ENCODE peak calls at places on chromosomes 13 and 19, in seven cellular contexts. V is SK-N-SH, I is HCT116, E is GM12878, M is H1, U is K562, T is HepG2. G is an unnamed sample.

GRCh38 chr19:19679176-19680073 is 10.8 kb downstream of the ZNF101 start:
- DNase-seq in V (no peak), I (no peak), E (no peak), M (no peak), U (no peak), T (no peak), G (no peak)

GRCh38 chr19:23328211-23328610 is 67.1 kb downstream of the ZNF91 start:
- DNase-seq in V (no peak), I (no peak), E (no peak), M (no peak), U (no peak), T (no peak), G (no peak)

GRCh38 chr13:112333756-112334543 is 42.2 kb upstream of the SPACA7 start:
- DNase-seq in V (no peak), I (peak; percentile 50), E (no peak), M (no peak), U (peak; percentile 14), T (no peak), G (no peak)

GRCh38 chr19:30367001-30367400 is 5.2 kb upstream of the ZNF536 start:
- DNase-seq in V (no peak), I (no peak), E (no peak), M (no peak), U (no peak), T (no peak), G (no peak)

GRCh38 chr19:9313756-9314155 is 4.1 kb upstream of the ZNF699 start:
- DNase-seq in V (no peak), I (no peak), E (no peak), M (no peak), U (no peak), T (no peak), G (no peak)

GRCh38 chr13:42660367-42660965 is 86.5 kb downstream of the TNFSF11 start:
- DNase-seq in V (no peak), I (no peak), E (no peak), M (no peak), U (no peak), T (no peak), G (no peak)

GRCh38 chr19:17733127-17733526 is 13.8 kb downstream of the MAP1S start:
- DNase-seq in V (peak; percentile 16), I (no peak), E (no peak), M (no peak), U (peak; percentile 11), T (no peak), G (no peak)

GRCh38 chr19:16400911-16401675 is 70.7 kb downstream of the EPS15L1 start:
- DNase-seq in V (no peak), I (no peak), E (no peak), M (no peak), U (no peak), T (no peak), G (no peak)

GRCh38 chr13:103730407-103730806 is 664.2 kb upstream of the SLC10A2 start:
- DNase-seq in V (peak; percentile 4), I (no peak), E (no peak), M (no peak), U (no peak), T (no peak), G (no peak)

GRCh38 chr13:51976423-51976822 is 34.8 kb downstream of the ATP7B start:
- DNase-seq in V (no peak), I (no peak), E (no peak), M (no peak), U (no peak), T (no peak), G (no peak)

GRCh38 chr19:47408156-47408938 is 11.0 kb downstream of the MEIS3 start:
- DNase-seq in V (no peak), I (no peak), E (no peak), M (no peak), U (no peak), T (no peak), G (no peak)

GRCh38 chr19:47405854-47406417 is 13.4 kb downstream of the MEIS3 start:
- DNase-seq in V (no peak), I (no peak), E (no peak), M (no peak), U (no peak), T (no peak), G (no peak)

GRCh38 chr19:47407417-47407774 is 11.9 kb downstream of the MEIS3 start:
- DNase-seq in V (peak; percentile 47), I (no peak), E (no peak), M (no peak), U (no peak), T (no peak), G (no peak)

GRCh38 chr19:47405197-47405550 is 14.2 kb downstream of the MEIS3 start:
- DNase-seq in V (no peak), I (no peak), E (no peak), M (no peak), U (no peak), T (no peak), G (no peak)

DNA sequence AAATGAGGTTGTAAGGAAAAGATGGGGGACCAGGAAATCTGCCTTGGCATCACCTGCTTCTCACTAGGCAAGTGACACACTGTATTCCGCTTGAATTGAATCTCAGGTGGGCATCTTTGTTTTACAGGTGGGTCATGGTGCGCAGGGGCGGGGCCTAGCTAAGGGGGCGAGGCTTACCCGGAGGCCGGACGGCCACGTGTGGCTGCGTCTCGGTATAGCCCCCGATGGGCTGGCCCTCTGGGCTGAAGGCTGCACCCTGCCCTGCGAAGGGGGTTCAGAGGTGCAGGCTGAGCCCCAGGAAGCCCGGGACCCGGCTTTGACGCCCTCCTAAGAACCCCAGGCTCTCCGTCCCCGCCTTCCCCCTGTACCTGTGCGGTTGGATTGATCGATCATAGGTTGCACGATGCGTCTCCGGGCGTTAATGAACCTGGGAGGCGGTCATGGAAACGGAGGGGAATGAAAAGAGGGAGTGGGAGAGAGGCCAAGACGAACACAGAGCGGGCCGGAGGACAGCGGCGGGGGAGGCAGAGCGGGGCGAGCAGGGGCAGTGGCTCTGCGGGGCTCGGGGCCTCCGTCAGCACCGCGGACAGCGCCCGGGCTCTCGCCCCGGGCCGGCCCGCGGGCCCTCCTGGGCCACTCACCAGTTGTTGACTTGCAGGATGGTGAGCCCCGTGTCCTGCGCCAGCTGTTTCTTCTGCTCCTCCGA is 12.5 kb downstream of the MEIS3 start:
- DNase-seq in V (no peak), I (no peak), E (no peak), M (peak; percentile 88), U (peak; percentile 92), T (no peak), G (peak; percentile 24)
- TF ChIP-seq JUND in V (no peak), I (no peak), E (no peak), M (no peak), U (no peak), T (no peak), G (no peak)

GRCh38 chr13:85544756-85545155 is 254.5 kb downstream of the SLITRK6 start:
- DNase-seq in V (no peak), I (no peak), E (no peak), M (no peak), U (no peak), T (no peak), G (no peak)
- TF ChIP-seq JUND in V (no peak), I (no peak), E (no peak), M (no peak), U (no peak), T (no peak), G (no peak)

GRCh38 chr19:28582344-28582743 is 630.6 kb downstream of the UQCRFS1 start:
- DNase-seq in V (no peak), I (no peak), E (no peak), M (no peak), U (no peak), T (no peak), G (no peak)
- TF ChIP-seq JUND in V (no peak), I (no peak), E (no peak), M (no peak), U (no peak), T (no peak), G (no peak)

GRCh38 chr19:45340899-45341453 is 426 bp downstream of the KLC3 start:
- DNase-seq in V (no peak), I (no peak), E (no peak), M (no peak), U (no peak), T (no peak), G (no peak)
- TF ChIP-seq JUND in V (no peak), I (no peak), E (no peak), M (no peak), U (no peak), T (no peak), G (no peak)

GRCh38 chr19:45142016-45142727 is 18.6 kb downstream of the NKPD1 start:
- DNase-seq in V (no peak), I (no peak), E (no peak), M (no peak), U (no peak), T (no peak), G (no peak)

GRCh38 chr19:45142728-45143115 is 18.1 kb downstream of the NKPD1 start:
- DNase-seq in V (no peak), I (no peak), E (no peak), M (no peak), U (no peak), T (no peak), G (no peak)

GRCh38 chr19:45140144-45140503 is 20.7 kb downstream of the NKPD1 start:
- DNase-seq in V (no peak), I (no peak), E (no peak), M (no peak), U (no peak), T (no peak), G (no peak)

GRCh38 chr19:45140533-45140932 is 20.2 kb downstream of the NKPD1 start:
- DNase-seq in V (no peak), I (no peak), E (no peak), M (no peak), U (no peak), T (no peak), G (no peak)

GRCh38 chr19:45141203-45141900 is 19.4 kb downstream of the NKPD1 start:
- DNase-seq in V (no peak), I (no peak), E (no peak), M (no peak), U (no peak), T (no peak), G (no peak)
- TF ChIP-seq JUND in V (no peak), I (no peak), E (no peak), M (no peak), U (no peak), T (no peak), G (no peak)

DNA sequence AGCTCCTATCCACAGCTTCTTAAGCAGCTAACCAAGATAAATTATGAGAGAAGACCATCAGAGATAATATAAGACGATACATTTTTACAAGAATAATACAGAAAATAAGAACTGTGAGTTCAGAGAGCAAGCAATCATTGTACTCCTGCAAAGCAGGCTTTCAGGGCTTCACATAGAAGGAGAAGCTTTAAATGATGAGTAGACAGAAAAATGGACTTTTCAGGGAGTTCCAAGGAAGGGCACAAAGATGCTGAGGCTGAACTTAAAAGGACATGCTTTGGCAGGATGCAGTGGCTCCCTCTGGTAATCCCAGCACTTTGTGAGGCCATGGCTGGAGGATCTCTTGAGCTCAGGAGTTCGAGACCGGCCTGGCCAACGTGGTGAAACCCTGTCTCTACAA is 159.5 kb downstream of the POU4F1 start:
- DNase-seq in V (no peak), I (no peak), E (no peak), M (no peak), U (no peak), T (no peak), G (no peak)
- TF ChIP-seq JUND in V (no peak), I (no peak), E (no peak), M (no peak), U (no peak), T (no peak), G (no peak)

GRCh38 chr13:32495841-32496240 is 42.8 kb downstream of the N4BP2L2 start:
- DNase-seq in V (no peak), I (no peak), E (no peak), M (no peak), U (no peak), T (no peak), G (no peak)
- TF ChIP-seq JUND in V (no peak), I (no peak), E (no peak), M (no peak), U (no peak), T (no peak), G (no peak)